ENCODE peak calls at places on chromosomes 5 and 9, in seven cellular contexts. F, G, Q, L, X, W and I are unnamed samples.

GRCh38 chr9:121598167-121599000 is 53.0 kb upstream of the DAB2IP start:
- DNase-seq in F (peak), G (no peak), Q (peak), L (peak), X (no peak), W (peak), I (peak)

GRCh38 chr5:73960426-73960825 is 334.4 kb downstream of the ARHGEF28 start:
- DNase-seq in F (no peak), G (no peak), Q (no peak), L (no peak), X (no peak), W (no peak), I (no peak)

GRCh38 chr9:137278061-137278912 is 761 bp downstream of the TOR4A start:
- DNase-seq in F (no peak), G (no peak), Q (no peak), L (peak), X (no peak), W (peak), I (no peak)

GRCh38 chr5:139755892-139756671 is 39.5 kb upstream of the PSD2 start:
- DNase-seq in F (no peak), G (no peak), Q (no peak), L (no peak), X (no peak), W (no peak), I (no peak)

GRCh38 chr5:62299097-62299496 is 6.9 kb upstream of the KIF2A start:
- DNase-seq in F (no peak), G (no peak), Q (no peak), L (no peak), X (no peak), W (no peak), I (no peak)

GRCh38 chr9:31119882-31120481 is 1264.5 kb upstream of the ACO1 start:
- DNase-seq in F (no peak), G (peak), Q (no peak), L (no peak), X (peak), W (no peak), I (no peak)

GRCh38 chr5:124555179-124555578 is 191.3 kb downstream of the ZNF608 start:
- DNase-seq in F (no peak), G (no peak), Q (no peak), L (no peak), X (no peak), W (no peak), I (no peak)

GRCh38 chr5:28523887-28524637 is 1485.7 kb upstream of the CDH9 start:
- DNase-seq in F (no peak), G (no peak), Q (no peak), L (no peak), X (peak), W (no peak), I (no peak)

GRCh38 chr9:69637193-69637592 is 35.0 kb downstream of the APBA1 start:
- DNase-seq in F (no peak), G (no peak), Q (no peak), L (no peak), X (peak), W (peak), I (peak)

GRCh38 chr9:70514273-70514672 is 99.8 kb upstream of the KLF9 start:
- DNase-seq in F (no peak), G (no peak), Q (no peak), L (no peak), X (peak), W (no peak), I (no peak)

GRCh38 chr5:34930527-34930844 is 1.1 kb downstream of the DNAJC21 start:
- DNase-seq in F (no peak), G (no peak), Q (no peak), L (no peak), X (peak), W (peak), I (peak)